ENCODE peak calls at places on chromosomes 11 and 22, in five cellular contexts. One of them, this sample, is unnamed.

GRCh38 chr22:27895600-27895999 is 23.5 kb downstream of the PITPNB start:
- DNase-seq in lung: no peak
- DNase-seq in mesendoderm: peak; percentile 26
- DNase-seq in GM23248: no peak
- DNase-seq in A549: no peak
- DNase-seq in this sample: no peak

GRCh38 chr11:83773950-83774880 is 488.0 kb upstream of the CCDC90B start:
- DNase-seq in mesendoderm: peak; percentile 53
- DNase-seq in lung: no peak
- DNase-seq in GM23248: peak; percentile 71
- DNase-seq in A549: no peak
- DNase-seq in this sample: no peak

GRCh38 chr11:11973361-11973800 is 35.0 kb downstream of the DKK3 start:
- DNase-seq in A549: no peak
- DNase-seq in GM23248: peak; percentile 81
- DNase-seq in mesendoderm: no peak
- DNase-seq in lung: no peak
- DNase-seq in this sample: peak; percentile 76

GRCh38 chr11:70159612-70160570 is 43.2 kb upstream of the FADD start:
- DNase-seq in mesendoderm: no peak
- DNase-seq in lung: no peak
- DNase-seq in A549: peak; percentile 83
- DNase-seq in GM23248: peak; percentile 91
- DNase-seq in this sample: peak; percentile 68

GRCh38 chr11:126115253-126115540 is 52.5 kb upstream of the CDON start:
- DNase-seq in A549: no peak
- DNase-seq in GM23248: peak; percentile 68
- DNase-seq in lung: peak; percentile 47
- DNase-seq in mesendoderm: no peak
- DNase-seq in this sample: peak; percentile 58

GRCh38 chr11:105315287-105315686 is 175.7 kb upstream of the CARD18 start:
- DNase-seq in lung: no peak
- DNase-seq in GM23248: no peak
- DNase-seq in mesendoderm: peak; percentile 45
- DNase-seq in A549: peak; percentile 0
- DNase-seq in this sample: no peak

GRCh38 chr11:10632483-10632882 is 61.1 kb downstream of the IRAG1 start:
- DNase-seq in GM23248: no peak
- DNase-seq in A549: no peak
- DNase-seq in lung: no peak
- DNase-seq in mesendoderm: no peak
- DNase-seq in this sample: no peak

GRCh38 chr11:120543816-120544215 is 32.3 kb downstream of the GRIK4 start:
- DNase-seq in lung: no peak
- DNase-seq in GM23248: no peak
- DNase-seq in mesendoderm: no peak
- DNase-seq in A549: no peak
- DNase-seq in this sample: no peak

GRCh38 chr11:9568854-9569587 is 4.4 kb upstream of the WEE1 start:
- DNase-seq in mesendoderm: peak; percentile 97
- DNase-seq in GM23248: peak; percentile 95
- DNase-seq in lung: peak; percentile 64
- DNase-seq in A549: peak; percentile 90
- DNase-seq in this sample: peak; percentile 98

GRCh38 chr22:41561335-41561734 is 525 bp downstream of the CSDC2 start:
- DNase-seq in lung: no peak
- DNase-seq in mesendoderm: peak; percentile 62
- DNase-seq in A549: no peak
- DNase-seq in GM23248: no peak
- DNase-seq in this sample: peak; percentile 32

GRCh38 chr22:41562461-41562860 is 1.7 kb downstream of the CSDC2 start:
- DNase-seq in GM23248: no peak
- DNase-seq in A549: no peak
- DNase-seq in lung: no peak
- DNase-seq in mesendoderm: no peak
- DNase-seq in this sample: no peak

GRCh38 chr22:41564563-41564962 is 3.8 kb downstream of the CSDC2 start:
- DNase-seq in GM23248: no peak
- DNase-seq in mesendoderm: no peak
- DNase-seq in lung: no peak
- DNase-seq in A549: no peak
- DNase-seq in this sample: no peak

GRCh38 chr22:41561788-41562187 is 978 bp downstream of the CSDC2 start:
- DNase-seq in lung: no peak
- DNase-seq in mesendoderm: no peak
- DNase-seq in GM23248: no peak
- DNase-seq in A549: no peak
- DNase-seq in this sample: no peak

GRCh38 chr22:41563051-41563711 is 2.4 kb downstream of the CSDC2 start:
- DNase-seq in lung: no peak
- DNase-seq in GM23248: peak; percentile 85
- DNase-seq in A549: peak; percentile 53
- DNase-seq in mesendoderm: peak; percentile 84
- DNase-seq in this sample: peak; percentile 73
- H3K4me3 ChIP-seq in lung: no peak overlapping the region
- H3K4me3 ChIP-seq in GM23248: no peak overlapping the region
- H3K4me3 ChIP-seq in A549: no peak overlapping the region
- H3K4me3 ChIP-seq in mesendoderm: no peak overlapping the region
- H3K4me3 ChIP-seq in this sample: no peak overlapping the region

DNA sequence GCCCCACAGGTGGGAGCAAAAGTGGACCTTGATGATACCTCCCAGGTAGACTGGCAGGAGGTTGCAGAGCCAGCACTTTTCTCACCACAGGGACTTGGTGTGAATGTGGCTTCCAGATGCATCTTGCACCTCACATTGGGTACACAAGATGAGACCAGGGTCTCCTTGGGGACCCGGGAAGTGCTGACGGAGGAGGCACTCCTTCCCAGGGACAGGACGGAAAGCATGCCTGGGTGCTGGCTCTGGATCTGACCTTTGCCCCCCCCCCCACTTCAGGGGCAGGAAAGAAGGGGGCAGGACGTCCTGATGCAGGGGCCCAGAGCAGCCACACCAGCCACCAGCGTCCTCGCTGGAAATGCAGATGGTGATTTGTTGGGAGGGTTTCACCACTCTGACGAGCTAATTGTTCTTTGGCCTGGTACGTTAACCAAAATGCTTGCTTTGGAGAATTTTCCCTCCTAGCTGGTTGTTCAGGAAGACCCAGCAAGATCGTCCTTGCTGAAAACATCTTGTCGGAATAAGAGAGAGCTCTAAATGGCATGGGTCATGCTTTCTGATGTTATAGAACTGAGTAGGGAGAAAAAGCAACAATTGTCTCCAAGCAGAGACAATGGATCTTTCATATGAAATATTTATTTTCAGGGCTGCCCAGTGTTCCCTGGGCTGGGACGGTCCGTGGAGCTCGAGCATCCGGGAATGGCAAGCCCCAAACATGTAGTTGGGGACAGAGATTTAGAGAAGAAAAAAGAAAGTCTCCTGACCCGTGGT is 74.4 kb upstream of the PPARA start:
- DNase-seq in mesendoderm: no peak
- DNase-seq in A549: no peak
- DNase-seq in GM23248: no peak
- DNase-seq in lung: no peak
- DNase-seq in this sample: no peak
- H3K4me1 ChIP-seq in mesendoderm: no peaks in the 10 kb centered on the region
- H3K4me1 ChIP-seq in A549: peaks cover 29% of the 10 kb centered on the region
- H3K4me1 ChIP-seq in GM23248: peaks cover 9% of the 10 kb centered on the region
- H3K4me1 ChIP-seq in lung: peaks cover 29% of the 10 kb centered on the region
- H3K4me1 ChIP-seq in this sample: peaks cover 33% of the 10 kb centered on the region

GRCh38 chr11:34199525-34199924 is 94.1 kb downstream of the NAT10 start:
- DNase-seq in GM23248: no peak
- DNase-seq in A549: no peak
- DNase-seq in mesendoderm: no peak
- DNase-seq in lung: no peak
- DNase-seq in this sample: no peak
- H3K4me3 ChIP-seq in GM23248: no peak overlapping the region
- H3K4me3 ChIP-seq in A549: no peak overlapping the region
- H3K4me3 ChIP-seq in mesendoderm: no peak overlapping the region
- H3K4me3 ChIP-seq in lung: no peak overlapping the region
- H3K4me3 ChIP-seq in this sample: no peak overlapping the region

DNA sequence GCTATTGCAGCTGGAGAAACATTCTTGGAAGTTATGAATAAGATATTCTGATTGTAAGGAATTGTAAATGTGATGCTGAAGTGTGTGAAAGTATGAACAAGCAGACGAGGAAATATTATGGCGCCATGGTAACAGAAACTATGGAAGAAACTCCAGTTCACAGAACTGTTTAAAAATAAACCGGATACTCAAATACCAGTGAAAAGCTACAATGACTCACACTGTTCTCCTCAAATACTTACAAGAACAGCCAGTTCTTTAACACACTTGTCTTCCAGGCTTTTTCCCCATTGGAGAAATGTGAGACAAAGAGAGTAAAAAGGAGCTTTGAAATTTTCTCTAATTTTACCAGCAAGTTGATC is 76.7 kb upstream of the ARFGAP3 start:
- DNase-seq in mesendoderm: no peak
- DNase-seq in GM23248: peak; percentile 97
- DNase-seq in A549: peak; percentile 73
- DNase-seq in lung: no peak
- DNase-seq in this sample: peak; percentile 95
- H3K4me1 ChIP-seq in mesendoderm: no peaks in the 10 kb centered on the region
- H3K4me1 ChIP-seq in GM23248: peaks cover 78% of the 10 kb centered on the region
- H3K4me1 ChIP-seq in A549: peaks cover 94% of the 10 kb centered on the region
- H3K4me1 ChIP-seq in lung: peaks cover 45% of the 10 kb centered on the region
- H3K4me1 ChIP-seq in this sample: peaks cover 85% of the 10 kb centered on the region

GRCh38 chr11:122864386-122864785 is 18.2 kb upstream of the JHY start:
- DNase-seq in lung: no peak
- DNase-seq in GM23248: no peak
- DNase-seq in A549: no peak
- DNase-seq in mesendoderm: no peak
- DNase-seq in this sample: no peak
- H3K4me3 ChIP-seq in lung: no peak overlapping the region
- H3K4me3 ChIP-seq in GM23248: no peak overlapping the region
- H3K4me3 ChIP-seq in A549: no peak overlapping the region
- H3K4me3 ChIP-seq in mesendoderm: no peak overlapping the region
- H3K4me3 ChIP-seq in this sample: no peak overlapping the region